ENCODE peak calls at places on chromosomes 12 and 14, in four cellular contexts. B, Z, S and T are unnamed samples. For H3K4me1, the result is how much of the 10 kb centered on the place peaks cover.

GRCh38 chr12:89346741-89347324 is 5.5 kb downstream of the DUSP6 start:
- DNase-seq in B (no peak), Z (peak), S (peak), T (no peak)

GRCh38 chr12:2395352-2395977 is 342.7 kb downstream of the CACNA1C start:
- DNase-seq in B (no peak), Z (peak), S (peak), T (no peak)

GRCh38 chr12:19033244-19033643 is 96.3 kb upstream of the PLEKHA5 start:
- DNase-seq in B (no peak), Z (no peak), S (no peak), T (no peak)

GRCh38 chr12:89385965-89386537 is 33.8 kb upstream of the DUSP6 start:
- DNase-seq in B (no peak), Z (no peak), S (no peak), T (no peak)

GRCh38 chr12:62166525-62166924 is 93.7 kb upstream of the USP15 start:
- DNase-seq in B (no peak), Z (no peak), S (peak), T (no peak)

GRCh38 chr12:10361622-10362021 is 28.2 kb downstream of the KLRK1 start:
- DNase-seq in B (no peak), Z (peak), S (peak), T (no peak)

GRCh38 chr14:36646664-36647416 is 14.8 kb upstream of the PAX9 start:
- DNase-seq in B (no peak), Z (no peak), S (no peak), T (no peak)

GRCh38 chr12:110245278-110245868 is 35.7 kb upstream of the ATP2A2 start:
- DNase-seq in B (peak), Z (no peak), S (no peak), T (no peak)

GRCh38 chr14:101219896-101220703 is 316.6 kb upstream of the RTL1 start:
- DNase-seq in B (no peak), Z (no peak), S (no peak), T (no peak)

GRCh38 chr12:54273981-54274380 is 5.9 kb downstream of the CBX5 start:
- DNase-seq in B (no peak), Z (no peak), S (no peak), T (no peak)

GRCh38 chr12:23115984-23116383 is 491.0 kb downstream of the ETNK1 start:
- DNase-seq in B (no peak), Z (no peak), S (no peak), T (no peak)

GRCh38 chr12:22333751-22334695 is 484 bp downstream of the ST8SIA1 start:
- DNase-seq in B (no peak), Z (no peak), S (no peak), T (peak)

GRCh38 chr12:67515679-67516363 is 132.7 kb upstream of the DYRK2 start:
- DNase-seq in B (peak), Z (peak), S (peak), T (no peak)

DNA sequence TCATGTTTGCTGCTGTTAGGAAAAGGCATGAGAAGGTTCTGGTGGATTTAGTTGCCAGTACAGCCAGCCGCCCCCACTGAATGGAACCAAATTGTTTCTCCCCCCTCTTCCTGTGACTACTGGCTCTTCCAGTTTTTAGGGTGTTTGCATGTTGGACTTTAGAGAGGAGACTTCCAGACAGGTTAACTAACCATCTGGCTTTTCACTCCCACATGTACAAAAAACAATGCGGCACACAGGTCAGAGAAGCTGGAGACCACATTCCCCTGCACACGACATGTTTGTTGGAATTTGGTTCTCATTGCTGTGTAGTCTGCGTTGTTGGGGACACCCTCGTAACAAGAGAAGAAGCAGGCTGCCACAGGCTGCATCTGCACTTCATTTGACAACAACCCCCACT is 103.9 kb upstream of the TMEM132C start:
- DNase-seq in B (no peak), Z (no peak), S (no peak), T (no peak)
- H3K4me1 ChIP-seq in B (under half), Z (under half), S (under half), T (under half)

GRCh38 chr14:93005135-93005813 is 82.3 kb downstream of the CHGA start:
- DNase-seq in B (no peak), Z (no peak), S (peak), T (no peak)
- H3K4me1 ChIP-seq in B (under half), Z (under half), S (under half), T (under half)

DNA sequence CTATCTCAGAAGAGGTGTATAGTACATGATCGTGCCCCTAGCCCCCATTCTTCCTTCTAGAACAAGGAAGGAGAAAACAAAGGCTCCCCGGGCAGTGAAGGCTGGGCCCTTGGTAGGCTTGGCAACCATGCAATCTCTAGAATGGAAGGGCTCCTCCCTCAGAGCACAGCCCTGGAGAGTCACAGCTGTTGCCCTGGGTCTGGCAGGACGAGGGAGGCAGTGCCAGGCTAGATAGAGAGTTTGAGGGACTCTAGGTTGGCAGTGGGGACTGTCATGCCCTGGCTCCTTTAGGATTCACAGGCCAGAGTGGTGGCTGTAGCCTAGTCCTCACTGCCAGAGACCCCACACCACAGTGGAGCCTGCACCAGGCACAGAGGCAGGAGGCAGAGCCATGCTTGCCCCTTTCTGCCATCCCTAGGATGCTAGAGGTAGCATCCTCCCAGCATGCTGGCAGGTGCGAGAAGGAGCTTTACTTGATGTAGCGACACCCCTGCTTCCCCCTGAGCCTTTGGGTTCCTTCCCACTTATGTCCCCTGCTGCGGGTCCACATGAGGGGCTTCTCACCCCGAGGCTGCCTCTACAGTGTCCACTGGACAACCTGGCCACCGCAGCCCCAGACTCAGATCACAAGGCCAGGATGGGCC is 33.4 kb upstream of the CIPC start:
- DNase-seq in B (no peak), Z (no peak), S (no peak), T (no peak)
- H3K4me1 ChIP-seq in B (under half), Z (under half), S (under half), T (under half)

GRCh38 chr14:81449114-81449513 is 49.0 kb upstream of the STON2 start:
- DNase-seq in B (no peak), Z (peak), S (peak), T (no peak)

GRCh38 chr14:81446279-81447007 is 46.3 kb upstream of the STON2 start:
- DNase-seq in B (no peak), Z (no peak), S (peak), T (no peak)

GRCh38 chr14:81450100-81450531 is 50.0 kb upstream of the STON2 start:
- DNase-seq in B (no peak), Z (peak), S (peak), T (peak)

GRCh38 chr14:81449576-81449975 is 49.5 kb upstream of the STON2 start:
- DNase-seq in B (no peak), Z (no peak), S (no peak), T (no peak)

DNA sequence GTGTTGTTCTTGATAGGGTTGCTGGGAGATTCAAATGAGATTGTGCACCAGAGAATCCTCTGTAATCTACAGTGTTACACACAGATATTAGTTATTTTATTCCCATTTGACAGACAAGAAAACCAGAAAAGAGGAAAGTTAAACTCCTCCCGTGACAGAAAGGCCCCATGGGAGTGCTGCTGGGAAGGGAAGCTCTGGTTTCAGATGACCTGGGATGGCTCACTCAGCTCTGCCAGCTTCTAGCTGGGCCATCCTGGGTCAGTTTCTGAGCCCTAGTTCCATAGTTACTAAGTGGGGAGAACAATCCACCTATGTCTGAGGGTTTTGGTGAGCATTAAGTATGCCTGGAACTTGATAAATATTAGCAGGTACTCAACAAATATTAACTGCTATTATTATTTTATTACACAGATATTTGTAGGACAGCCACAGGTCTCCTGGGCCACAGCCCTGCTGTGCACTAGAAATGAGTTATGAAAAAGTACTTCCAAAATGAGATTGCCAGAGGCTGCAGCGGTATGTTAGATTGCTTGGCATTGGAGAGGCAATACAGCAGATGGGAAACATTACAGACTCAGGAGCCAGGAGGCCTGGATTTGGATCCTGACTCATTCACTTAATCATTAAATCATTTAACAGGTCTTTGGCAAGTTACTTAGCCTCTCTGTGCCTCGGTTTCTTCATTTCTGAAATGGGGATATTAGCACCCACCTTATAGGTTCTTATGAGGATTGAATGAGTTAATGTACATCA is 47.1 kb upstream of the STON2 start:
- DNase-seq in B (no peak), Z (no peak), S (no peak), T (no peak)
- H3K4me1 ChIP-seq in B (under half), Z (under half), S (under half), T (under half)

GRCh38 chr14:103110681-103111296 is 12.5 kb upstream of the TNFAIP2 start:
- DNase-seq in B (no peak), Z (no peak), S (peak), T (no peak)
- H3K4me1 ChIP-seq in B (under half), Z (under half), S (under half), T (under half)

GRCh38 chr14:24422694-24423531 is 6.6 kb downstream of the CBLN3 start:
- DNase-seq in B (no peak), Z (no peak), S (no peak), T (no peak)
- H3K4me1 ChIP-seq in B (under half), Z (under half), S (under half), T (under half)

GRCh38 chr12:121531356-121531750 is 49.5 kb downstream of the KDM2B start:
- DNase-seq in B (no peak), Z (no peak), S (no peak), T (no peak)

GRCh38 chr12:121532503-121533390 is 48.1 kb downstream of the KDM2B start:
- DNase-seq in B (no peak), Z (peak), S (peak), T (no peak)

GRCh38 chr12:121534495-121535148 is 46.2 kb downstream of the KDM2B start:
- DNase-seq in B (peak), Z (no peak), S (no peak), T (no peak)

GRCh38 chr12:121535150-121536057 is 45.4 kb downstream of the KDM2B start:
- DNase-seq in B (peak), Z (no peak), S (no peak), T (no peak)

GRCh38 chr12:121533391-121534090 is 47.3 kb downstream of the KDM2B start:
- DNase-seq in B (no peak), Z (peak), S (no peak), T (no peak)
- H3K4me1 ChIP-seq in B (half or more), Z (under half), S (under half), T (under half)

GRCh38 chr14:38111046-38111445 is 96.7 kb upstream of the SSTR1 start:
- DNase-seq in B (no peak), Z (no peak), S (no peak), T (no peak)
- H3K4me1 ChIP-seq in B (under half), Z (under half), S (under half), T (under half)

GRCh38 chr12:124277394-124278222 is 17.3 kb upstream of the RFLNA start:
- DNase-seq in B (no peak), Z (no peak), S (no peak), T (no peak)
- H3K4me1 ChIP-seq in B (under half), Z (under half), S (under half), T (under half)

DNA sequence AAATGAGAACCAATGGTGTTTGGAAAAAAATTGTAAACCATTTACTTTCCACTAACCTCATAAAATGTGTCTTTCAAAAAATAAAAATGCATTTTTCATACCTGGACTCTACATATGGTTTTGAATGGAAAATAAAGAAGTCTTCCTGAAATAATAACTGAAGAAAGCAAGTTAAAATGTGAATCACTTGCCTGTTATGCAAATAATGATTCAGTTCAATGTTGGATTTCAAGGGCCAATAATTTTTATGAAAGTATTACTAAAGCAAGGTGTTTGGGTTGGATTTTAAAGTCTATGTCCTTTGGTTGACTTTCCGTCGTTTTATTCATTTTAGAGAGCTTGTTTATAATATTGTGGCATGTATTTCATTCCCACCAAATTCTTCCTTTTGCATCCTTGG is 138.7 kb downstream of the CCDC91 start:
- DNase-seq in B (no peak), Z (no peak), S (no peak), T (no peak)
- H3K4me1 ChIP-seq in B (under half), Z (under half), S (under half), T (under half)